ENCODE peak calls at places on chromosomes 7 and 10, in four cellular contexts. X, K, Z and Y are unnamed samples.

GRCh38 chr7:143504937-143505297 is 27.2 kb downstream of the TAS2R41 start:
- DNase-seq in X (no peak), Z (no peak), K (no peak), Y (no peak)

GRCh38 chr7:98993024-98993897 is 114.9 kb downstream of the TRRAP start:
- DNase-seq in K (no peak), Z (no peak), X (peak), Y (no peak)

GRCh38 chr7:103432713-103433112 is 13.3 kb downstream of the SLC26A5 start:
- DNase-seq in Z (peak), X (no peak), K (no peak), Y (no peak)

GRCh38 chr7:11699666-11700065 is 132.3 kb downstream of the THSD7A start:
- DNase-seq in K (no peak), Z (no peak), X (no peak), Y (no peak)

GRCh38 chr7:74453321-74454011 is at the start of gene GTF2IRD1:
- DNase-seq in K (no peak), Z (no peak), X (peak), Y (peak)

GRCh38 chr7:132480534-132480933 is 95.7 kb downstream of the PLXNA4 start:
- DNase-seq in Z (no peak), X (no peak), K (no peak), Y (no peak)

GRCh38 chr7:110943686-110944350 is 147.1 kb upstream of the LRRN3 start:
- DNase-seq in X (no peak), Z (no peak), K (no peak), Y (no peak)

GRCh38 chr7:30688718-30689221 is 6.5 kb upstream of the CRHR2 start:
- DNase-seq in X (no peak), Z (no peak), K (no peak), Y (no peak)

GRCh38 chr10:119443970-119444660 is 98.4 kb downstream of the RGS10 start:
- DNase-seq in K (no peak), Z (no peak), X (peak), Y (no peak)

GRCh38 chr7:95470452-95470851 is 15.3 kb upstream of the ASB4 start:
- DNase-seq in Z (no peak), K (no peak), X (no peak), Y (peak)

GRCh38 chr10:22699976-22700375 is 14.4 kb downstream of the PIP4K2A start:
- DNase-seq in X (no peak), Z (no peak), K (no peak), Y (no peak)

GRCh38 chr10:93600446-93600860 is 582 bp downstream of the RBP4 start:
- DNase-seq in Z (no peak), X (no peak), K (no peak), Y (no peak)

GRCh38 chr7:8284606-8285005 is 22.6 kb upstream of the ICA1 start:
- DNase-seq in Z (no peak), X (no peak), K (no peak), Y (no peak)

GRCh38 chr10:84256510-84257342 is 11.9 kb downstream of the RGR start:
- DNase-seq in K (peak), X (peak), Z (no peak), Y (peak)

GRCh38 chr7:132065193-132065972 is 509.0 kb upstream of the PODXL start:
- DNase-seq in K (peak), Z (no peak), X (no peak), Y (no peak)

GRCh38 chr10:102752266-102752930 is 8.7 kb downstream of the WBP1L start:
- DNase-seq in X (no peak), K (no peak), Z (no peak), Y (peak)

GRCh38 chr7:151018421-151019129 is 5.7 kb downstream of the ATG9B start:
- DNase-seq in K (no peak), X (peak), Z (no peak), Y (no peak)

GRCh38 chr7:95511716-95512260 is 26.0 kb downstream of the ASB4 start:
- DNase-seq in X (peak), Z (no peak), K (no peak), Y (peak)

GRCh38 chr10:16893664-16894063 is 76.4 kb upstream of the RSU1 start:
- DNase-seq in X (no peak), K (no peak), Z (no peak), Y (no peak)

GRCh38 chr10:60032723-60033122 is 126.4 kb upstream of the CCDC6 start:
- DNase-seq in K (no peak), X (no peak), Z (peak), Y (peak)

DNA sequence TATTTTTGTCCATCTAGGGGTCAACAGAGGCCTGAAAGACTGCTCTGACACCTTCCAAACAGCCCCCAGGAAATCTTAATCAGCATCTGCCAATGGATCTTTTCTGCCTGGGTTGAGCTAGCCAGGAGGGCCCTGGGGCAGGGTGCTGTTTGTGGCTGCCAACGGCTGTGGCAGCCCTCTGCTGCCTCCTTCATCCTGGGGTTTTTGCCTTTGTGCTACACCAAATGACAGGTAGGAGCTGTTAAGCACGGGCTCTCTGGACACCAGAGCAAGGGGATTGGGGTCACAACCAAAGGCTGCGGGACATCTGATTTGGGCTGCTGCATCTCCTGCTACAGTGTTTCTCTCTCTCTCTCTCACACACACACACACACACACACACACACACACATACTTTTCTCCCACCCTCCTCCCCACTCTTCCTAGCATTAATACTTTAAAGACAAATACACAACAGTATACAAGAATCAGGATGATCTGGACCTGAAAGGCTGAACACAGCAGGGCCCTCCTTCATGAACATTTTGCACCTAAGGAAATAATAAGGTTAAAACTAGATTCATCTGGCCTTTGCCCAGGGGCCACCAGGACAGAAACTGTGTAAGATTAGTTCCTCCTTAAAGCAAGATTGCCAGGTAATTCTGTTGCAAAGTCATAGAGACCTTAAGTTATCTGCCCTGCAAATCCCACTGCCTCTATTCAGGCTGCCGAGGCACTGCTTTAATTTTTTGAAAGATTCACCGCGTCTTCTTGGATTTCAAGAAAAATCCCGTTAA is 1.8 kb upstream of the KIAA1217 start:
- DNase-seq in X (no peak), K (no peak), Z (no peak), Y (no peak)
- TF ChIP-seq RFX5 in X (no peak), K (no peak), Z (no peak), Y (no peak)

GRCh38 chr7:71131256-71131752 is 640 bp upstream of the GALNT17 start:
- DNase-seq in K (no peak), Z (no peak), X (no peak), Y (no peak)
- TF ChIP-seq RFX5 in K (no peak), Z (no peak), X (no peak), Y (no peak)

GRCh38 chr7:947391-948210 is 6.9 kb downstream of the ADAP1 start:
- DNase-seq in X (no peak), K (no peak), Z (no peak), Y (no peak)

GRCh38 chr7:951881-952547 is 2.5 kb downstream of the ADAP1 start:
- DNase-seq in K (no peak), X (no peak), Z (no peak), Y (no peak)

GRCh38 chr7:952548-953441 is 1.7 kb downstream of the ADAP1 start:
- DNase-seq in Z (no peak), K (no peak), X (no peak), Y (no peak)

GRCh38 chr7:946256-946996 is 8.1 kb downstream of the ADAP1 start:
- DNase-seq in Z (no peak), X (no peak), K (no peak), Y (no peak)

DNA sequence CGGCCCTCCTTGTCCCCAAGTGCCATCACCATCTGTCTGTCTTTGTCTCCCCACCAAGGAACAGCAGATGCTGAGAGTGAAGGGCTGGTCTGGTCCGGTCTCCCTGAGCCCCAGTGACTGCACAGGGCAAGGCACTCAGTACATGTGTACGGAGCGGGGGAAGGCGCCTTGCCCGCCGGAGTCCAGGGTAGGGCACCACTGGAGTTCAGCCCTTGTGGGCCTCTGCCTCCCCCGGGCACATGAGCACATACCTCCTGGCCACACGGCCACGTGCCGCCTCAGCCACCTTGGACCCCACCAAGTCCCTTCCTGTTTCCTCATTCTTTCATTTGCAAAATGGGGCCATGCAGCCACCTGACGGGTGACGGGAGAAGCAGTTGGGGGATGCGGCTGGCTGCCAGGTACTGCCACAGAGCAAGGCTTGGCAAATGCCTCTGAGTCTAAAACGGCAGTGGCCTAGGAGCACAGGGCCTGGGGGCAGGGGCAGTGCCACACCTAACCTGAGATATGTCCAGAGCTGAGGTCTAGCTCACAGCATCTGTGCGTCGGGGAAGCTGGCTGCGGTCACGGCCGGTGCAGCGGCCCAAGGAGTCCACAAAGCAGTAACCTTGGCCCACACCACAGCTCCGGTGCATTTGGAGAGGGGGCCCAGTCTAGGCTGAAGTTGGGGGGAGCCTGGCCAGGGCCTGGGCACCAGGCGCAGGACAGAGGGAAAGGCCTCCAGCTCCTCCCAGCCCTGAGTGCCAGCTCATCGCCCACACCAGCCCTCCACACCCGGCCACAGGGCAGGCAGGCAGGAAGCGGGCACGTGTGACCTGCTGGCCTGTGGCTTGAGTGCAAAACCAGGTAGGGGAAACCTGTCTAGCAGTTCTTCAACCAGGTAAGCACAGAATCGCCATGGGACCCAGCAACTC is 5.2 kb downstream of the ADAP1 start:
- DNase-seq in Z (no peak), K (no peak), X (no peak), Y (no peak)
- TF ChIP-seq RFX5 in Z (no peak), K (no peak), X (no peak), Y (no peak)

GRCh38 chr7:129225931-129226572 is 1.2 kb downstream of the AHCYL2 start:
- DNase-seq in X (no peak), K (no peak), Z (no peak), Y (no peak)

GRCh38 chr7:129225206-129225930 is 538 bp downstream of the AHCYL2 start:
- DNase-seq in K (no peak), X (peak), Z (no peak), Y (peak)

GRCh38 chr7:129218514-129219036 is 6.3 kb upstream of the AHCYL2 start:
- DNase-seq in K (peak), Z (no peak), X (peak), Y (peak)

GRCh38 chr7:129224251-129225205 is at the start of gene AHCYL2:
- DNase-seq in X (peak), Z (peak), K (peak), Y (peak)

GRCh38 chr7:129222064-129222463 is 2.8 kb upstream of the AHCYL2 start:
- DNase-seq in X (no peak), Z (no peak), K (no peak), Y (no peak)
- TF ChIP-seq RFX5 in X (no peak), Z (no peak), K (no peak), Y (no peak)

DNA sequence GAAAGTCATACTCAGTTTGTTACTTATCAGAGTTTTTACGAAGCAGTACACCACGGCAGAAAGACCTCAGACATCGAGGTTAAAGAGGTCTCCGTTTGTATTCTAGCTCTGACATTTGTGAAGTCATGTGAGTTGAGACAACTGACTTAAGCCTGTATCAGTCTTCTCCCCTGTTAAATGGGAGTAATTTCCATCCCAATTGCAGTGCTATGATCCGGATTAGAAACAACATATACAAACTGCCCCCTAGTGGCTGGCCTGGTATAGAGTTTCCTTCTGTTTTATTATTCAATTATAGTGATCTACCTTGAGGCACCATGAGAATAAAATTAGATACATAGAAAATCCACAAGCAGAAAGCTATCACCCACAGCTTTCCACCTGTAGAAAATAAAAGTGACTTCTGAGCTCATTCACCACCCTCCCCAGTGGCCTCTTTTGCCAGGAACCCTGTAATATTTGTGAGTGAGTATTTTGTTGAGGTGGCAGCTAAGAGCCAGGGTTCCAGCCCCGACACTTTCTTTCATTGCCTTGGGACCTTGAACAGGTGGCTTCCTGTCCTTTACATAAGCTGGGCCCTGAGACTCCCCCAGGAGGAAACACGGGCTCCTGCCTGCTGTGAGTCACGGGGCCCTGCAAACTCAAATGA is 607.2 kb upstream of the MGMT start:
- DNase-seq in K (no peak), X (peak), Z (no peak), Y (peak)
- TF ChIP-seq RFX5 in K (no peak), X (no peak), Z (no peak), Y (no peak)